ENCODE peak calls at places on chromosomes 1 and 21, in six cellular contexts. E is K562, W is esophagus squamous epithelium, H is neural progenitor cell, D is left ventricle myocardium inferior, K is AG04450. O is an unnamed sample.
A peak's percentile ranks its signal among the peaks of the same experiment; 100 is the strongest.

GRCh38 chr1:7755448-7755847 is 15.6 kb upstream of the VAMP3 start:
- DNase-seq in E (peak; percentile 28), W (no peak), H (peak; percentile 43), D (no peak), K (no peak), O (no peak)

GRCh38 chr1:116496380-116496779 is 74.4 kb downstream of the CD58 start:
- DNase-seq in E (no peak), W (no peak), H (no peak), D (peak; percentile 68), K (no peak), O (no peak)

GRCh38 chr1:197320991-197321531 is 53.0 kb downstream of the CRB1 start:
- DNase-seq in E (no peak), W (no peak), H (no peak), D (no peak), K (no peak), O (no peak)

GRCh38 chr1:209363112-209363511 is 220.4 kb upstream of the CAMK1G start:
- DNase-seq in E (no peak), W (no peak), H (peak; percentile 20), D (no peak), K (no peak), O (no peak)

GRCh38 chr21:31450971-31451370 is 106.9 kb upstream of the TIAM1 start:
- DNase-seq in E (no peak), W (no peak), H (no peak), D (no peak), K (no peak), O (no peak)

GRCh38 chr1:154801612-154802011 is 68.5 kb downstream of the KCNN3 start:
- DNase-seq in E (no peak), W (no peak), H (no peak), D (no peak), K (no peak), O (no peak)

GRCh38 chr1:64082459-64082858 is 121.0 kb upstream of the UBE2U start:
- DNase-seq in E (no peak), W (no peak), H (no peak), D (no peak), K (no peak), O (no peak)

GRCh38 chr1:15323351-15323988 is 76.4 kb downstream of the FHAD1 start:
- DNase-seq in E (peak; percentile 84), W (no peak), H (peak; percentile 80), D (peak; percentile 73), K (peak; percentile 65), O (peak; percentile 70)

GRCh38 chr1:108854226-108855019 is 2.5 kb downstream of the AKNAD1 start:
- DNase-seq in E (no peak), W (no peak), H (no peak), D (no peak), K (no peak), O (no peak)

GRCh38 chr1:152735648-152736047 is 22.2 kb upstream of the KPRP start:
- DNase-seq in E (peak; percentile 20), W (no peak), H (no peak), D (no peak), K (no peak), O (no peak)

GRCh38 chr21:35333831-35334593 is 284.9 kb upstream of the RUNX1 start:
- DNase-seq in E (peak; percentile 27), W (no peak), H (no peak), D (peak; percentile 24), K (no peak), O (no peak)

GRCh38 chr1:20724364-20725188 is 6.8 kb upstream of the KIF17 start:
- DNase-seq in E (no peak), W (no peak), H (no peak), D (peak; percentile 6), K (no peak), O (no peak)

GRCh38 chr21:46489800-46490199 is 31.1 kb downstream of the DIP2A start:
- DNase-seq in E (no peak), W (no peak), H (no peak), D (no peak), K (no peak), O (no peak)

GRCh38 chr1:67313934-67314671 is 6.4 kb downstream of the IL12RB2 start:
- DNase-seq in E (no peak), W (no peak), H (no peak), D (no peak), K (no peak), O (no peak)

GRCh38 chr1:226610671-226611070 is 62.1 kb downstream of the STUM start:
- DNase-seq in E (no peak), W (no peak), H (no peak), D (no peak), K (no peak), O (no peak)

GRCh38 chr1:247953409-247953808 is 4.8 kb downstream of the OR2L8 start:
- DNase-seq in E (no peak), W (no peak), H (no peak), D (no peak), K (no peak), O (no peak)

GRCh38 chr21:16910435-16911165 is 602.2 kb upstream of the CXADR start:
- DNase-seq in E (no peak), W (no peak), H (no peak), D (no peak), K (no peak), O (no peak)

GRCh38 chr21:14917762-14918161 is 147.0 kb downstream of the NRIP1 start:
- DNase-seq in E (no peak), W (no peak), H (no peak), D (no peak), K (no peak), O (no peak)

GRCh38 chr1:231420299-231420958 is 1.7 kb downstream of the EGLN1 start:
- DNase-seq in E (no peak), W (no peak), H (peak; percentile 27), D (no peak), K (no peak), O (no peak)

GRCh38 chr1:223062177-223062576 is 80.9 kb downstream of the TLR5 start:
- DNase-seq in E (no peak), W (no peak), H (no peak), D (no peak), K (no peak), O (no peak)

GRCh38 chr1:223242382-223242955 is 99.4 kb upstream of the TLR5 start:
- DNase-seq in E (no peak), W (no peak), H (no peak), D (no peak), K (no peak), O (no peak)

GRCh38 chr1:47711211-47711847 is 273.5 kb downstream of the FOXD2 start:
- DNase-seq in E (no peak), W (no peak), H (no peak), D (no peak), K (no peak), O (no peak)

GRCh38 chr1:162699366-162699765 is 67.1 kb downstream of the DDR2 start:
- DNase-seq in E (no peak), W (no peak), H (no peak), D (no peak), K (no peak), O (no peak)

GRCh38 chr1:79004916-79005315 is 1.6 kb downstream of the ADGRL4 start:
- DNase-seq in E (no peak), W (no peak), H (no peak), D (no peak), K (no peak), O (no peak)

GRCh38 chr1:89802036-89802435 is 18.8 kb upstream of the LRRC8D start:
- DNase-seq in E (no peak), W (no peak), H (peak; percentile 80), D (no peak), K (no peak), O (no peak)

GRCh38 chr1:59132353-59132752 is 164.5 kb upstream of the FGGY start:
- DNase-seq in E (no peak), W (no peak), H (no peak), D (no peak), K (no peak), O (no peak)

GRCh38 chr1:8012955-8013354 is 13.2 kb downstream of the ERRFI1 start:
- DNase-seq in E (no peak), W (no peak), H (no peak), D (no peak), K (no peak), O (no peak)

GRCh38 chr1:66271216-66271903 is 262.6 kb upstream of the SGIP1 start:
- DNase-seq in E (no peak), W (no peak), H (peak; percentile 14), D (peak; percentile 79), K (peak; percentile 97), O (peak; percentile 73)

GRCh38 chr1:180157576-180158057 is 2.9 kb downstream of the QSOX1 start:
- DNase-seq in E (no peak), W (no peak), H (no peak), D (no peak), K (no peak), O (no peak)

GRCh38 chr1:34066921-34067603 is 98.0 kb downstream of the CSMD2 start:
- DNase-seq in E (no peak), W (no peak), H (no peak), D (no peak), K (peak; percentile 46), O (no peak)
- H3K27me3 ChIP-seq in E (no peaks in the 10 kb centered on the region), W (no peaks in the 10 kb centered on the region), H (no peaks in the 10 kb centered on the region), D (peaks cover 33% of the 10 kb centered on the region), K (no peaks in the 10 kb centered on the region), O (no peaks in the 10 kb centered on the region)

GRCh38 chr21:43938751-43939442 is 73.2 kb upstream of the TRAPPC10 start:
- DNase-seq in E (peak; percentile 98), W (peak; percentile 13), H (peak; percentile 93), D (peak; percentile 84), K (peak; percentile 11), O (peak; percentile 78)
- H3K4me3 ChIP-seq in E (peak overlapping the region; percentile 23), W (peak overlapping the region; percentile 44), H (no peak overlapping the region), D (peak overlapping the region; percentile 62), K (peak overlapping the region; percentile 36), O (no peak overlapping the region)

GRCh38 chr1:17280894-17281293 is 27.1 kb upstream of the PADI4 start:
- DNase-seq in E (no peak), W (no peak), H (no peak), D (no peak), K (no peak), O (no peak)

GRCh38 chr1:17280436-17280835 is 27.6 kb upstream of the PADI4 start:
- DNase-seq in E (no peak), W (no peak), H (no peak), D (no peak), K (no peak), O (no peak)

GRCh38 chr1:17279001-17279830 is 28.8 kb upstream of the PADI4 start:
- DNase-seq in E (no peak), W (no peak), H (no peak), D (no peak), K (no peak), O (no peak)

GRCh38 chr1:17281775-17282181 is 26.2 kb upstream of the PADI4 start:
- DNase-seq in E (no peak), W (no peak), H (no peak), D (no peak), K (no peak), O (no peak)

GRCh38 chr1:17282836-17283235 is 25.2 kb upstream of the PADI4 start:
- DNase-seq in E (no peak), W (no peak), H (no peak), D (no peak), K (no peak), O (no peak)
- H3K27me3 ChIP-seq in E (peaks cover 29% of the 10 kb centered on the region), W (no peaks in the 10 kb centered on the region), H (no peaks in the 10 kb centered on the region), D (peaks cover 97% of the 10 kb centered on the region), K (peaks cover 36% of the 10 kb centered on the region), O (peaks cover 2% of the 10 kb centered on the region)

DNA sequence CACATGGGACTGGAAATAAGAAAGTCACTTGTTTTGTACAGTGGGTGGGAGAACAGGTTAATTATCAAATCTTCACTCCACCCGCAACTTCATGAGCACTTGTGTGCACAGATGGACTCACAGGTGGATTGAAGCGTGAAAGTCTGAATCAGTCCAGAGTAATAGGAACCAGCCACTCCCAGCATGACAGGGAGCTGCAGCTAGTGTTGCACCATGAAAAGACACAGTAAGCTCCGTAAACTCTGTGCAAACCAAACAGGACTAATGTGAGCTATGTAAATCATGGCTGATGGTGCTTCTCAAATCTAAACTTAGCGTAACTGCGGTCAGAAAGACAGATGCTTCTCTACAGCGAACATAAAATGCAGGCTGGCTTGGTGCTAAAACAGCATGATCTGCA is 114.3 kb downstream of the CENPF start:
- DNase-seq in E (no peak), W (no peak), H (peak; percentile 7), D (no peak), K (no peak), O (no peak)
- H3K4me3 ChIP-seq in E (no peak overlapping the region), W (no peak overlapping the region), H (no peak overlapping the region), D (no peak overlapping the region), K (no peak overlapping the region), O (no peak overlapping the region)